ENCODE peak calls at places on chromosome 9, in six cellular contexts. L is H1, F is IMR-90, Q is GM12878, R is HepG2, U is K562. P is an unnamed sample. For H3K4me1, the result is how much of the 10 kb centered on the place peaks cover.

GRCh38 chr9:124769451-124770358 is 1.4 kb downstream of the NR6A1 start:
- DNase-seq in F (no peak), Q (no peak), U (peak), L (peak), R (peak), P (peak)

GRCh38 chr9:108162664-108163063 is 673.1 kb upstream of the KLF4 start:
- DNase-seq in R (no peak), F (peak), L (no peak), Q (no peak), U (no peak), P (no peak)

GRCh38 chr9:25935188-25935587 is 256.9 kb upstream of the TUSC1 start:
- DNase-seq in R (no peak), F (no peak), U (no peak), Q (no peak), L (no peak), P (no peak)

GRCh38 chr9:101307524-101308213 is 77.1 kb downstream of the BAAT start:
- DNase-seq in R (no peak), L (no peak), F (no peak), U (no peak), Q (no peak), P (no peak)

GRCh38 chr9:136662326-136662655 is 425 bp upstream of the EGFL7 start:
- DNase-seq in L (peak), U (no peak), F (no peak), Q (no peak), R (no peak), P (no peak)

GRCh38 chr9:108634164-108634563 is 221.6 kb downstream of the ACTL7B start:
- DNase-seq in F (no peak), Q (no peak), R (no peak), U (peak), L (no peak), P (peak)

GRCh38 chr9:113131689-113132151 is 19.1 kb upstream of the SLC31A2 start:
- DNase-seq in F (peak), L (peak), R (no peak), U (peak), Q (no peak), P (no peak)

GRCh38 chr9:118929317-118929716 is 439.9 kb downstream of the BRINP1 start:
- DNase-seq in L (no peak), R (no peak), F (peak), Q (no peak), U (no peak), P (no peak)

GRCh38 chr9:34541540-34541939 is 18.8 kb upstream of the ENHO start:
- DNase-seq in Q (no peak), L (peak), R (no peak), F (no peak), U (no peak), P (no peak)

GRCh38 chr9:78296208-78296892 is 575 bp upstream of the PSAT1 start:
- DNase-seq in L (peak), Q (no peak), U (no peak), F (peak), R (peak), P (no peak)

GRCh38 chr9:108062680-108063079 is 573.1 kb upstream of the KLF4 start:
- DNase-seq in U (peak), L (no peak), F (no peak), Q (no peak), R (no peak), P (no peak)

GRCh38 chr9:75152416-75152815 is 64.1 kb downstream of the OSTF1 start:
- DNase-seq in L (no peak), F (peak), R (no peak), Q (no peak), U (no peak), P (no peak)

GRCh38 chr9:5690278-5690677 is 61.4 kb downstream of the RIC1 start:
- DNase-seq in U (no peak), F (no peak), L (no peak), R (no peak), Q (no peak), P (no peak)

GRCh38 chr9:32525506-32525905 is 490 bp downstream of the RIGI start:
- DNase-seq in U (peak), R (no peak), Q (peak), L (no peak), F (peak), P (no peak)

GRCh38 chr9:116288658-116289057 is 135.1 kb downstream of the PAPPA start:
- DNase-seq in F (peak), L (no peak), U (peak), R (no peak), Q (no peak), P (no peak)

GRCh38 chr9:96686638-96687335 is 31.7 kb upstream of the PRXL2C start:
- DNase-seq in R (no peak), F (peak), U (no peak), L (peak), Q (no peak), P (no peak)

GRCh38 chr9:131337131-131337848 is 47.8 kb downstream of the PLPP7 start:
- DNase-seq in F (no peak), Q (no peak), R (no peak), U (no peak), L (no peak), P (no peak)

GRCh38 chr9:135346438-135347050 is 133.0 kb upstream of the PPP1R26 start:
- DNase-seq in U (no peak), L (no peak), F (no peak), Q (no peak), R (no peak), P (no peak)

GRCh38 chr9:14395300-14396082 is 81.5 kb upstream of the NFIB start:
- DNase-seq in Q (no peak), R (no peak), L (no peak), U (peak), F (no peak), P (no peak)

GRCh38 chr9:114905160-114905940 is 25.0 kb downstream of the TNFSF8 start:
- DNase-seq in Q (no peak), R (no peak), L (no peak), U (no peak), F (no peak), P (no peak)

GRCh38 chr9:114372971-114373591 is 14.7 kb downstream of the AKNA start:
- DNase-seq in Q (peak), F (no peak), L (no peak), U (no peak), R (no peak), P (no peak)

GRCh38 chr9:105138306-105138801 is 106.1 kb upstream of the SLC44A1 start:
- DNase-seq in U (no peak), L (no peak), F (no peak), R (peak), Q (no peak), P (no peak)

GRCh38 chr9:81847181-81847915 is 80.9 kb upstream of the SPATA31D4 start:
- DNase-seq in Q (no peak), R (no peak), F (no peak), U (no peak), L (no peak), P (no peak)

GRCh38 chr9:125506045-125506444 is 201.0 kb downstream of the MAPKAP1 start:
- DNase-seq in L (no peak), Q (no peak), R (no peak), U (no peak), F (no peak), P (no peak)

GRCh38 chr9:88775037-88775471 is 216.2 kb upstream of the S1PR3 start:
- DNase-seq in L (no peak), Q (no peak), U (peak), F (peak), R (no peak), P (no peak)

GRCh38 chr9:128898845-128899565 is 17.1 kb downstream of the LRRC8A start:
- DNase-seq in U (no peak), R (no peak), Q (no peak), L (no peak), F (no peak), P (no peak)

GRCh38 chr9:35829084-35829763 is at the start of gene TMEM8B:
- DNase-seq in Q (no peak), L (peak), U (peak), R (peak), F (peak), P (peak)

GRCh38 chr9:68664036-68664435 is 41.0 kb upstream of the PIP5K1B start:
- DNase-seq in L (no peak), R (no peak), F (no peak), U (no peak), Q (no peak), P (no peak)

GRCh38 chr9:38178282-38178681 is 109.3 kb upstream of the SHB start:
- DNase-seq in Q (no peak), U (no peak), F (no peak), R (no peak), L (no peak), P (peak)

GRCh38 chr9:34310205-34310604 is 18.9 kb downstream of the KIF24 start:
- DNase-seq in L (no peak), Q (no peak), U (no peak), F (peak), R (no peak), P (no peak)

GRCh38 chr9:126440938-126441337 is 114.3 kb downstream of the MVB12B start:
- DNase-seq in L (no peak), U (no peak), R (no peak), F (no peak), Q (no peak), P (no peak)

GRCh38 chr9:20224756-20225155 is 397.5 kb downstream of the MLLT3 start:
- DNase-seq in Q (no peak), F (no peak), L (no peak), R (no peak), U (no peak), P (no peak)

GRCh38 chr9:73116030-73116429 is 35.6 kb upstream of the ANXA1 start:
- DNase-seq in R (no peak), L (no peak), Q (no peak), U (no peak), F (peak), P (no peak)

GRCh38 chr9:120365386-120365785 is 214.6 kb downstream of the CDK5RAP2 start:
- DNase-seq in R (no peak), Q (no peak), L (no peak), F (no peak), U (no peak), P (no peak)

GRCh38 chr9:69658987-69659677 is 13.0 kb downstream of the APBA1 start:
- DNase-seq in L (no peak), Q (no peak), U (no peak), F (no peak), R (no peak), P (no peak)

GRCh38 chr9:137205126-137206069 is at the start of the genes NDOR1 and TMEM203:
- DNase-seq in F (peak), R (peak), U (peak), L (peak), Q (peak), P (peak)

GRCh38 chr9:129309041-129309430 is 131.0 kb upstream of the IER5L start:
- DNase-seq in L (no peak), R (no peak), U (no peak), F (no peak), Q (no peak), P (no peak)

GRCh38 chr9:113220467-113221002 is 542 bp downstream of the FKBP15 start:
- DNase-seq in U (peak), L (no peak), F (no peak), Q (no peak), R (no peak), P (no peak)

GRCh38 chr9:124929464-124929863 is 11.4 kb downstream of the GOLGA1 start:
- DNase-seq in Q (no peak), R (no peak), F (no peak), U (no peak), L (no peak), P (no peak)

GRCh38 chr9:135514342-135515082 is 6.7 kb upstream of the LCN1 start:
- DNase-seq in R (no peak), U (no peak), F (no peak), Q (no peak), L (no peak), P (no peak)

GRCh38 chr9:123176230-123176629 is 92.2 kb downstream of the STRBP start:
- DNase-seq in U (no peak), Q (peak), L (no peak), F (peak), R (no peak), P (no peak)
- TF ChIP-seq CEBPB in U (no peak), Q (no peak), L (no peak), F (no peak), R (no peak), P (no peak)

GRCh38 chr9:99112750-99113417 is 8.0 kb downstream of the TGFBR1 start:
- DNase-seq in Q (no peak), R (no peak), U (no peak), F (no peak), L (no peak), P (no peak)

GRCh38 chr9:99114846-99115500 is 10.1 kb downstream of the TGFBR1 start:
- DNase-seq in L (no peak), Q (no peak), U (no peak), R (no peak), F (no peak), P (no peak)

GRCh38 chr9:99115947-99116543 is 11.1 kb downstream of the TGFBR1 start:
- DNase-seq in R (no peak), U (no peak), Q (no peak), F (no peak), L (no peak), P (no peak)

GRCh38 chr9:99114049-99114440 is 9.1 kb downstream of the TGFBR1 start:
- DNase-seq in Q (no peak), R (no peak), L (no peak), U (no peak), F (no peak), P (no peak)

GRCh38 chr9:99113418-99114048 is 8.6 kb downstream of the TGFBR1 start:
- DNase-seq in Q (no peak), L (no peak), R (no peak), F (no peak), U (no peak), P (no peak)
- H3K4me1 ChIP-seq in Q (under half), L (under half), R (under half), F (under half), U (under half), P (under half)

DNA sequence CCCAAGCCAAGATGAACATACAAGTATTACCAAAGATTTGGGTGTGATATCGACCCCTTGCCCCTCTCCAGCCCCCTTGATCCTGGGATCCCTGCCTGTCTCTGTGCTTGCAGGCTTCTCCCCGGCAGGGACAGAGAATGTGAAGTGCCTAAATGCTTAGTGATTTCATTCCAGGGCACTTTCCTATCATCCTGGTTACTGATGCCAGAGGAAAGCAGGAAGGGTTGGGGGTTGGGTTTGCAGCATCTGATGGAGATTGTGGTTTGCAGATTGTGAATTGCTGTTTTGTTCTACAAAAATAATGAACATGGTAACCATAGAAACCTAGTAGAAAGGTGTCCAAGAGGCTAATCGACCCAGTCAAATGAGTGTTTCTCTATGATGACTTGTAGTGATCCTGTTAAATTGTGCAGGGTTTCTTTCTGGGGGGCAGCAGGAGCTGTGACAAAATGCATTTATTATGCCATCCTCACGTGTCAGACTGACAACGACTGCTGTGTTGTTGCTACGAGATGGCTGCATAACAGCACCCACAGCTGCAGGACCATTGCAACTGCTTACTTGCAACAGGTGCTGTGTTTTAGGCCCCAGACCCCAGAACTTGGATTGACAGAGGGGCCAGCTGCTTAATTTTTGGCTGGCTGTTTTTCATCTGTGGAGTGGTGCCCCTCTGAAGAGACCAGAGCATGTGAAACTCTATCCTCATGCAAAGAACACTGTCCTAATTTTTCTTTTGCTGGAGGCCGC is 397.7 kb downstream of the GADD45G start:
- DNase-seq in U (no peak), L (no peak), F (no peak), R (no peak), Q (no peak), P (no peak)
- H2AFZ ChIP-seq in U (no peak), L (no peak), F (no peak), R (no peak), Q (no peak), P (no peak)

DNA sequence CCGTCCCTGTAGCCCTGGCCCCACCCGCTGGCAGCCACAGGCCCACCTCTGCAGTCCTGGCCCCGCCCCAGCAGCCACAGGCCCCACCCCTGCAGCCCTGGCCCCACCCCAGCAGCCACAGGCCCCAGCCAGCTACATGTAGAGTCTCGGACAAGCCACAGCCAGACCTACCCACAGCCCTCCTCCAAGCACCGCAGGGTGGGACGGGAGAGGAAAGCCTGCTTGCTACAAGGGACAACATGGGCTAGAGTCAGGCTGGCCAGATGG is 49.5 kb upstream of the SARDH start:
- DNase-seq in F (no peak), R (no peak), L (peak), Q (peak), U (peak), P (no peak)
- TF ChIP-seq CEBPB in F (no peak), R (no peak), L (no peak), Q (no peak), U (no peak), P (no peak)

DNA sequence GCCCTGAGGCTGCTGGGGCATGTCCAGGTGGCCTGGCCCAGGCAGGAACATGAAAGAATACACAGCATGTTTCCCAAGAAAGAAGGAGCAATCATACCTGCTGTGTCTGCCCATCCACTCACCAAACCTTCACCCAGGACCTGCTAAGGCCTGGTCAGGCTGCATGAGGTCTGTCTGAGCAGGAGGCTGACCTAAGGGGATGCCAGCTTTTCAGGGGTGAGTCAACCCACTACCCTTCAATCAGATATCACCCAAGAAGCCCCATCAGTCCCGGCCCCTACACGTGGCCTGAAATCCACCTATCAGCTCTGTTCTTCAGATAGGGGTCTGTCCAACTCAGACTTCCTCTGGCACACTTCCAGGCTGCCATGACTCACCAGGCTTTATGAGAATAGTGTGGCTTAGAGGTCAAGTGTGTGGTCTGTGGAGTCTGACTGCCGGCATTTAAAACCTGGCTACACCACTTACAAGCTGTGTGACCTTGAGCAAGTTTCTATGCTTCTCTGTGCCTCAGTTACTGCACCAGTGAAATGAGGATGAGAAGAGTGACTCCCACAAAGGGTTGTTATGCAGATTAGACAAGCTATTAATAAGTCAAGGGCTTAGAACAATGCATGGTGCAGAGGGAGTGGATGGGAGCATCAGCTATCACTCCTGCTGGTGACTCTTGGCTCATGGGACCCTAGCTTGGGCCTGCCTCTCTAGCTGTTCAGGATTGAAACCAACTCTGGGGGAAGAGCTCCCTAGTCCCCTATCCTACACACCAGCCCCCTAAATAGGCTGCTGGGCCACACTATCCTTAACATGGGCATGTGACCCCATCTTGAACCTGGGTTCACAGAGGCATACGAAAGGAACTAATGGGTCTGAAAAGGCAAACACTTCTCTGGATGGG is 130.3 kb downstream of the PAX5 start:
- DNase-seq in Q (peak), F (peak), R (peak), U (peak), L (no peak), P (peak)
- H3K4me1 ChIP-seq in Q (under half), F (under half), R (under half), U (under half), L (under half), P (under half)

GRCh38 chr9:8946461-8946860 is 1146.9 kb upstream of the DMAC1 start:
- DNase-seq in U (no peak), Q (no peak), R (no peak), F (no peak), L (no peak), P (no peak)

GRCh38 chr9:8940650-8941049 is 1141.1 kb upstream of the DMAC1 start:
- DNase-seq in U (no peak), R (no peak), Q (no peak), F (no peak), L (no peak), P (no peak)

DNA sequence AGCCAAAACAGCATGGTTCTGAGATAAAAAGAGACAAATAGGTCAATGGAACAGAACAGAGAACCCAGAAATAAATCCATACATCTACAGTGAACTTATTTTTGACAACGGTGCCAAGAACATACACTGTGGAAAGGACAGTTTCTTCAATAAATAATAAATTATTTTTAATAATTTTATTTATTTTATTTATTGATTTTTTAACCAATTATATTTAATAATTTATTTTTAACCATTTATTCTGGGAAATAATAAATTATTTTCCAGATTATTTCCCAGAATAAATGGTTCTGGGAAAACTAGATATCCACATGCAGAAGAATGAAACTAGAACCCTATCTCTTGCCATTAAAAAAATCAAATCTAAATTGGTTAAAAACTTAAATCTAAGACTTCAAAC is 1143.8 kb upstream of the DMAC1 start:
- DNase-seq in F (no peak), U (no peak), Q (no peak), L (no peak), R (no peak), P (no peak)
- H2AFZ ChIP-seq in F (no peak), U (no peak), Q (no peak), L (no peak), R (no peak), P (no peak)

DNA sequence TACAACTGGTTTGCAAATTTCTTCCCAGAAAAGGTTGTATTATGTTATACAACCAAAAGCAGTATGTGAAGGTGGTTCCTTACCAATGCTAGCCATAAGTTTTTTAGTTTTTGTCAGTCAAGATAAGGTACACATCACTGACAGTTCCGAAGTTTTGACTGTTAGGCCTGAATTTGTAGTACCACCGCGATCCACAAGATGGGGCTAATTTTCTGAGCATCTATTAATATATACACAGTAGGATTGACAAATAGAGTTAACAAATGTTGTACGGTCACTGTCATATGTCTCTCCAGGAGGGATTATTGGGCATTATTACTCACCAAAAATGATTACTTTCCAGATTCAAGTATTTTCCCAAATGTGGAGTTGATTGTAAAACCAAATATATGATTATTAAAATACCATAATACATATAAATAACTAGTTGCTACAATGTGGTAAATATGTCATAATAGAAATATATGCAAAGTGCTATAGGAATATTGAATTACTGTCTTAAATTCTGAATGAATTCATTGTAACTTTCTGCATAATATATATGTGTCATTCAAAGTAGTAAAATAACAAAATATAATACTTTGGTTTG is 28.4 kb upstream of the LRRC19 start:
- DNase-seq in R (peak), L (peak), Q (peak), F (peak), U (peak), P (peak)
- TF ChIP-seq CEBPB in R (no peak), L (no peak), Q (no peak), F (no peak), U (no peak), P (no peak)